ENCODE peak calls at places on chromosome 1, in eight cellular contexts. G, E, Y, R, H, O, U and S are unnamed samples.
A peak's percentile ranks its signal among the peaks of the same experiment; 100 is the strongest.

GRCh38 chr1:248906741-248907661 is 966 bp downstream of the PGBD2 start:
- DNase-seq in H (no peak), E (no peak), G (no peak), O (no peak), Y (peak; percentile 4), R (no peak), U (no peak), S (no peak)

GRCh38 chr1:2044510-2045319 is 5.5 kb upstream of the PRKCZ start:
- DNase-seq in H (peak; percentile 53), E (peak; percentile 77), R (peak; percentile 80), G (peak; percentile 79), O (peak; percentile 45), Y (peak; percentile 31), U (peak; percentile 79), S (peak; percentile 72)

GRCh38 chr1:34500451-34500850 is 254.4 kb upstream of the GJB5 start:
- DNase-seq in H (no peak), E (no peak), R (no peak), Y (no peak), O (no peak), U (peak; percentile 47), G (peak; percentile 28), S (no peak)

GRCh38 chr1:170290971-170291370 is 145.2 kb downstream of the NTMT2 start:
- DNase-seq in G (no peak), O (no peak), H (no peak), U (no peak), E (no peak), Y (no peak), R (no peak), S (no peak)

GRCh38 chr1:157893681-157894080 is 52.1 kb upstream of the CD5L start:
- DNase-seq in R (no peak), U (no peak), Y (peak; percentile 9), E (no peak), H (no peak), G (no peak), O (no peak), S (no peak)

GRCh38 chr1:64669098-64669675 is 75.7 kb upstream of the RAVER2 start:
- DNase-seq in R (no peak), Y (no peak), H (no peak), U (no peak), G (no peak), O (no peak), E (no peak), S (no peak)

GRCh38 chr1:68375919-68376318 is 73.8 kb downstream of the RPE65 start:
- DNase-seq in H (no peak), E (no peak), U (no peak), Y (no peak), O (no peak), R (no peak), G (no peak), S (no peak)

GRCh38 chr1:154325583-154326545 is 539 bp downstream of the ATP8B2 start:
- DNase-seq in H (peak; percentile 97), Y (peak; percentile 35), U (peak; percentile 54), G (peak; percentile 57), R (peak; percentile 23), O (peak; percentile 83), E (peak; percentile 69), S (peak; percentile 37)

GRCh38 chr1:220628431-220628830 is 61.7 kb upstream of the C1orf115 start:
- DNase-seq in E (no peak), H (no peak), O (no peak), G (no peak), Y (no peak), R (no peak), U (no peak), S (no peak)

GRCh38 chr1:176531896-176532892 is 69.2 kb downstream of the PAPPA2 start:
- DNase-seq in E (no peak), U (no peak), O (no peak), H (no peak), G (no peak), R (no peak), Y (no peak), S (no peak)

GRCh38 chr1:66540434-66541032 is 6.6 kb downstream of the SGIP1 start:
- DNase-seq in R (no peak), U (no peak), G (no peak), H (no peak), O (peak; percentile 62), E (no peak), Y (no peak), S (no peak)

GRCh38 chr1:110223581-110223980 is 13.5 kb downstream of the KCNC4 start:
- DNase-seq in G (no peak), R (no peak), U (no peak), H (no peak), E (no peak), Y (no peak), O (no peak), S (no peak)

DNA sequence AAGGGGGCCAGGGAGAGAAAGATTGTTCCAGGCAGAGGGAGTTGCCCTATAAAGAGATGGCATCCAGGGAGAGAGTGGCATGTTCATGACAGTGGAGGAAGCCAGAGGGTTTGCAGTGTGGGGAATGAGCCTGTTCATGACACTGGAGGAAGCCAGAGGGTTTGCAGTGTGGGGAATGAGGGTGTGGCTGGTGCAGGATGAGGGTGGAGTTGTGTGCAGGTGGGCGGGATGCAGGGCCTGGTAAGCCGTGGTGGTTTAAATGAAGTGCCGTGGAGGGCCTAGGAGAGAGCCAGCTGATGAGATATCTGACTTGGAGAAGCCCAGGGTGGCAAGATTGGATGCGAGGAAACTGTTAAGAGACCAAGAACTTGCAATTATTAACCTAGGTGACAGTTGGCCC is 131.8 kb downstream of the CAMTA1 start:
- DNase-seq in G (no peak), E (no peak), H (no peak), R (no peak), U (no peak), Y (no peak), O (no peak), S (no peak)
- H3K27ac ChIP-seq in G (no peak overlapping the region), E (no peak overlapping the region), H (no peak overlapping the region), R (no peak overlapping the region), U (no peak overlapping the region), Y (no peak overlapping the region), O (no peak overlapping the region), S (no peak overlapping the region)

GRCh38 chr1:117622726-117623125 is 16.9 kb downstream of the TENT5C start:
- DNase-seq in U (no peak), H (no peak), O (no peak), Y (no peak), G (no peak), R (no peak), E (no peak), S (no peak)
- H3K4me1 ChIP-seq in U (no peaks in the 10 kb centered on the region), H (no peaks in the 10 kb centered on the region), O (no peaks in the 10 kb centered on the region), Y (no peaks in the 10 kb centered on the region), G (no peaks in the 10 kb centered on the region), R (peaks cover 54% of the 10 kb centered on the region), E (no peaks in the 10 kb centered on the region), S (peaks cover 5% of the 10 kb centered on the region)

GRCh38 chr1:24288479-24288878 is 30.7 kb upstream of the GRHL3 start:
- DNase-seq in R (no peak), E (no peak), H (no peak), Y (no peak), U (no peak), G (no peak), O (no peak), S (no peak)

GRCh38 chr1:24292100-24292499 is 27.1 kb upstream of the GRHL3 start:
- DNase-seq in R (no peak), H (no peak), Y (no peak), G (no peak), U (no peak), O (no peak), E (no peak), S (no peak)

GRCh38 chr1:24289937-24290595 is 29.1 kb upstream of the GRHL3 start:
- DNase-seq in U (peak; percentile 87), R (no peak), E (peak; percentile 88), Y (peak; percentile 91), G (peak; percentile 88), O (peak; percentile 93), H (peak; percentile 51), S (no peak)

GRCh38 chr1:24292887-24293286 is 26.3 kb upstream of the GRHL3 start:
- DNase-seq in G (no peak), O (no peak), H (no peak), U (no peak), R (no peak), E (no peak), Y (no peak), S (no peak)

GRCh38 chr1:24290933-24291487 is 28.1 kb upstream of the GRHL3 start:
- DNase-seq in R (no peak), H (no peak), U (no peak), O (no peak), Y (no peak), E (no peak), G (no peak), S (no peak)
- H3K4me3 ChIP-seq in R (no peak overlapping the region), H (no peak overlapping the region), U (no peak overlapping the region), O (no peak overlapping the region), Y (no peak overlapping the region), E (no peak overlapping the region), G (no peak overlapping the region), S (no peak overlapping the region)

DNA sequence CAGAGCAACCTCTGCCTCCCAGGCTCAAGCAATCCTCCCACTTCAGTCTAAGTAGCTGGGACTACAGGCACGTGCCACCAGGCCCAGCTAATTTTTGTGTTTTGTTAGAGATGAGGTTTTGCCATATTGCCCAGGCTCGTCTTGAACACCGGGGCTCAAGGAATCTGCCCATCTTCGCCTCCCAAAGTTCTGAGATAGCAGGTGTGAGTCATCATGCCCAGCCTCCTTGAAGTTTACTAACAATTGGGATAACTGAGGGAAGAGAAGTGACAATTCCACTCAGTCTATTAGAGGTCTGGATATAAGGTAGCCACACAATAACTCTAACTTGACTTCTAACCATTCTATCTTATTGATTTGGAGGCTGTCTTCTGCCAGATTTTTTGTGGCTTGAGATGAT is 6.3 kb upstream of the RCC1 start:
- DNase-seq in E (no peak), R (no peak), G (no peak), H (no peak), U (no peak), O (no peak), Y (no peak), S (no peak)
- H3K27ac ChIP-seq in E (no peak overlapping the region), R (no peak overlapping the region), G (no peak overlapping the region), H (no peak overlapping the region), U (no peak overlapping the region), O (no peak overlapping the region), Y (no peak overlapping the region), S (no peak overlapping the region)

GRCh38 chr1:21337931-21338567 is 47.8 kb upstream of the ECE1 start:
- DNase-seq in Y (no peak), R (no peak), H (no peak), U (peak; percentile 88), O (peak; percentile 91), E (peak; percentile 77), G (peak; percentile 84), S (no peak)
- H3K4me1 ChIP-seq in Y (peaks cover 33% of the 10 kb centered on the region), R (peaks cover 97% of the 10 kb centered on the region), H (peaks cover 86% of the 10 kb centered on the region), U (peaks cover 97% of the 10 kb centered on the region), O (peaks cover 77% of the 10 kb centered on the region), E (peaks cover 57% of the 10 kb centered on the region), G (peaks cover 37% of the 10 kb centered on the region), S (peaks cover 51% of the 10 kb centered on the region)